ENCODE peak calls at places on chromosomes 4 and X, in ten cellular contexts. B, V, A, E, U, Y, F, Z, P and L are unnamed samples.

GRCh38 chr4:39259571-39260330 is 77.4 kb downstream of the WDR19 start:
- DNase-seq in F (no peak), A (peak), V (no peak), Z (no peak), P (peak), Y (no peak), U (peak), E (peak), B (no peak), L (no peak)

GRCh38 chr4:23876418-23877089 is 13.3 kb downstream of the PPARGC1A start:
- DNase-seq in V (peak), U (no peak), Y (no peak), B (no peak), Z (no peak), P (no peak), E (no peak), F (no peak), A (no peak), L (no peak)

GRCh38 chr4:159428293-159428692 is 325.4 kb downstream of the RAPGEF2 start:
- DNase-seq in P (no peak), Y (no peak), V (no peak), A (no peak), E (no peak), Z (no peak), U (no peak), B (no peak), F (no peak), L (no peak)

GRCh38 chr4:184856277-184856609 is 30.5 kb upstream of the ACSL1 start:
- DNase-seq in Z (no peak), E (no peak), V (no peak), B (no peak), A (no peak), P (no peak), U (no peak), F (no peak), Y (no peak), L (no peak)

GRCh38 chrX:71637848-71638247 is 19.5 kb upstream of the CXCR3 start:
- DNase-seq in Z (no peak), Y (no peak), F (no peak), E (peak), P (peak), A (peak), V (no peak), U (peak), B (no peak), L (no peak)

GRCh38 chr4:15653864-15654391 is 1.2 kb downstream of the FBXL5 start:
- DNase-seq in F (no peak), B (no peak), E (peak), Z (no peak), Y (no peak), V (peak), A (peak), U (peak), P (peak), L (no peak)

GRCh38 chrX:68186552-68187262 is 246.6 kb downstream of the OPHN1 start:
- DNase-seq in E (no peak), Y (no peak), B (no peak), Z (no peak), A (peak), P (no peak), U (peak), F (no peak), V (no peak), L (no peak)

GRCh38 chrX:101079223-101079622 is 544 bp downstream of the TMEM35A start:
- DNase-seq in Y (no peak), E (no peak), A (no peak), P (peak), V (peak), Z (no peak), U (no peak), F (no peak), B (no peak), L (no peak)

GRCh38 chr4:137393043-137393442 is 139.3 kb downstream of the PCDH18 start:
- DNase-seq in F (peak), P (peak), Z (peak), A (peak), Y (no peak), B (no peak), E (peak), U (no peak), V (no peak), L (no peak)

GRCh38 chrX:132986556-132986955 is 28.1 kb upstream of the HS6ST2 start:
- DNase-seq in B (no peak), V (no peak), P (no peak), Y (no peak), Z (no peak), F (no peak), U (no peak), A (no peak), E (no peak), L (no peak)

GRCh38 chrX:41621236-41621651 is 67.5 kb upstream of the GPR34 start:
- DNase-seq in U (peak), B (no peak), V (no peak), Y (no peak), F (no peak), Z (no peak), E (peak), P (peak), A (peak), L (no peak)

GRCh38 chr4:155618183-155618838 is 48.3 kb upstream of the GUCY1A1 start:
- DNase-seq in P (no peak), V (no peak), A (no peak), B (peak), Y (no peak), U (no peak), Z (no peak), F (no peak), E (no peak), L (no peak)

GRCh38 chr4:95220205-95221175 is 328.3 kb downstream of the UNC5C start:
- DNase-seq in A (no peak), B (no peak), E (no peak), V (peak), F (no peak), P (no peak), Z (no peak), Y (no peak), U (no peak), L (no peak)

GRCh38 chr4:7358100-7358735 is 76.5 kb downstream of the PSAPL1 start:
- DNase-seq in Z (peak), B (peak), A (peak), F (peak), Y (no peak), V (no peak), U (peak), P (peak), E (peak), L (no peak)

GRCh38 chr4:25172964-25173917 is 13.0 kb upstream of the SEPSECS start:
- DNase-seq in F (peak), V (no peak), E (peak), A (peak), U (peak), B (no peak), Y (no peak), Z (peak), P (peak), L (no peak)

GRCh38 chr4:179624768-179625181 is 2182.5 kb upstream of the AGA start:
- DNase-seq in B (no peak), E (peak), Z (no peak), F (no peak), P (peak), U (peak), Y (no peak), V (no peak), A (peak), L (no peak)

GRCh38 chrX:147899715-147900114 is 12.0 kb upstream of the FMR1 start:
- DNase-seq in Y (no peak), A (no peak), V (no peak), Z (no peak), P (no peak), F (no peak), B (no peak), U (no peak), E (no peak), L (no peak)

GRCh38 chr4:113921089-113921842 is 58.2 kb downstream of the ARSJ start:
- DNase-seq in A (peak), F (no peak), Y (no peak), E (no peak), V (no peak), U (peak), B (no peak), Z (no peak), P (peak), L (no peak)

GRCh38 chr4:121154103-121154515 is 10.0 kb downstream of the TNIP3 start:
- DNase-seq in Z (no peak), B (no peak), Y (no peak), E (no peak), P (no peak), V (no peak), F (no peak), A (no peak), U (no peak), L (no peak)

GRCh38 chr4:153169811-153170210 is 34.4 kb upstream of the TRIM2 start:
- DNase-seq in Y (no peak), U (no peak), Z (no peak), V (no peak), A (no peak), P (no peak), E (no peak), B (no peak), F (no peak), L (no peak)

GRCh38 chr4:749771-750666 is 44.4 kb downstream of the PCGF3 start:
- DNase-seq in E (peak), P (peak), F (no peak), Y (peak), B (peak), Z (no peak), V (no peak), A (peak), U (peak), L (no peak)

GRCh38 chrX:68699960-68700746 is 52.7 kb downstream of the STARD8 start:
- DNase-seq in B (no peak), Y (no peak), E (no peak), A (no peak), V (no peak), Z (no peak), P (peak), U (peak), F (no peak), L (no peak)

GRCh38 chr4:16196482-16197393 is 29.5 kb downstream of the TAPT1 start:
- DNase-seq in E (peak), A (peak), F (peak), V (peak), B (no peak), Y (no peak), P (peak), U (peak), Z (no peak), L (no peak)

GRCh38 chr4:182301736-182302135 is 58.5 kb downstream of the TENM3 start:
- DNase-seq in F (no peak), E (no peak), V (no peak), A (no peak), Y (no peak), P (no peak), Z (no peak), B (no peak), U (no peak), L (no peak)

GRCh38 chr4:138553001-138553845 is 311.1 kb upstream of the SLC7A11 start:
- DNase-seq in E (no peak), Y (peak), U (no peak), V (no peak), B (peak), F (no peak), A (no peak), P (no peak), Z (no peak), L (no peak)

GRCh38 chr4:39256436-39256835 is 74.1 kb downstream of the WDR19 start:
- DNase-seq in V (no peak), A (peak), B (no peak), F (no peak), Y (no peak), E (peak), P (peak), U (peak), Z (no peak), L (no peak)

GRCh38 chrX:28586891-28587635 is at the start of gene IL1RAPL1:
- DNase-seq in V (no peak), Y (no peak), U (peak), E (peak), B (no peak), P (peak), F (no peak), A (peak), Z (no peak), L (no peak)

GRCh38 chrX:28590394-28590793 is 3.1 kb downstream of the IL1RAPL1 start:
- DNase-seq in Z (no peak), V (no peak), A (peak), U (peak), B (no peak), Y (no peak), E (no peak), P (no peak), F (no peak), L (no peak)

GRCh38 chrX:28591542-28591941 is 4.3 kb downstream of the IL1RAPL1 start:
- DNase-seq in B (no peak), A (peak), Z (no peak), V (no peak), U (no peak), E (no peak), Y (no peak), P (no peak), F (no peak), L (no peak)

GRCh38 chrX:28586291-28586690 is 955 bp upstream of the IL1RAPL1 start:
- DNase-seq in A (peak), V (peak), F (peak), E (peak), B (no peak), P (peak), U (peak), Y (no peak), Z (peak), L (no peak)

DNA sequence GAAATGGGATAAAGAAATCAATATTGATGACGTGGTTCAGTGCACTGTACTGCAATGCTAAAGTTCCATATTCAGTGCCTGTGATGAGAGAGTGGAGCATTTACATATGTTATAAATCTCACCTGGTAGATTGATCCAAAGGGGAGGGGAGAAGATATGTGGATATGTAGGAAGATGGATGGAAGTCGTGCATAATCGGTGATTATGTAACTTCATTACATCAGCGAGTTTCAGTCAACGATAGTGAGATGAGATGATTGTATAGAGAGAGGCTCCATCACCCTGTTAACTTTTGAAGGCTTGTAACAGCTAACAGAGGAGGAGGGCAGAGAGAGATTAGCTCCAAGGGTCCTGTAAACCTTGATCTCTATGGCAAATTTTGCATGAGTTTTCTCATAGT is 1.8 kb downstream of the IL1RAPL1 start:
- DNase-seq in P (no peak), B (no peak), A (no peak), F (no peak), U (no peak), E (no peak), V (no peak), Z (no peak), Y (no peak), L (no peak)
- H3K4me3 ChIP-seq in P (peak), B (peak), A (peak), F (peak), U (peak), E (peak), V (no peak), Z (no peak), Y (no peak), L (peak)

GRCh38 chr4:4260185-4260751 is 12.2 kb upstream of the TMEM128 start:
- DNase-seq in U (peak), A (peak), Z (no peak), F (no peak), B (no peak), V (no peak), Y (no peak), E (peak), P (peak), L (no peak)
- TF ChIP-seq CTCF in U (peak), A (peak), Z (no peak), F (peak), B (no peak), V (no peak), Y (peak), E (peak), P (peak), L (no peak)

GRCh38 chrX:130165703-130166502 is at the start of gene AIFM1:
- DNase-seq in Y (peak), E (peak), U (peak), V (peak), Z (peak), A (peak), P (peak), F (peak), B (peak), L (peak)
- H3K4me3 ChIP-seq in Y (peak), E (peak), U (peak), V (peak), Z (peak), A (peak), P (peak), F (peak), B (peak), L (peak)

GRCh38 chr4:123060039-123060770 is 137.8 kb upstream of the NUDT6 start:
- DNase-seq in Y (peak), E (no peak), U (no peak), A (no peak), Z (no peak), V (no peak), B (no peak), F (no peak), P (no peak), L (no peak)
- TF ChIP-seq CTCF in Y (no peak), E (no peak), U (no peak), A (peak), Z (no peak), V (no peak), B (no peak), F (no peak), P (no peak), L (no peak)

DNA sequence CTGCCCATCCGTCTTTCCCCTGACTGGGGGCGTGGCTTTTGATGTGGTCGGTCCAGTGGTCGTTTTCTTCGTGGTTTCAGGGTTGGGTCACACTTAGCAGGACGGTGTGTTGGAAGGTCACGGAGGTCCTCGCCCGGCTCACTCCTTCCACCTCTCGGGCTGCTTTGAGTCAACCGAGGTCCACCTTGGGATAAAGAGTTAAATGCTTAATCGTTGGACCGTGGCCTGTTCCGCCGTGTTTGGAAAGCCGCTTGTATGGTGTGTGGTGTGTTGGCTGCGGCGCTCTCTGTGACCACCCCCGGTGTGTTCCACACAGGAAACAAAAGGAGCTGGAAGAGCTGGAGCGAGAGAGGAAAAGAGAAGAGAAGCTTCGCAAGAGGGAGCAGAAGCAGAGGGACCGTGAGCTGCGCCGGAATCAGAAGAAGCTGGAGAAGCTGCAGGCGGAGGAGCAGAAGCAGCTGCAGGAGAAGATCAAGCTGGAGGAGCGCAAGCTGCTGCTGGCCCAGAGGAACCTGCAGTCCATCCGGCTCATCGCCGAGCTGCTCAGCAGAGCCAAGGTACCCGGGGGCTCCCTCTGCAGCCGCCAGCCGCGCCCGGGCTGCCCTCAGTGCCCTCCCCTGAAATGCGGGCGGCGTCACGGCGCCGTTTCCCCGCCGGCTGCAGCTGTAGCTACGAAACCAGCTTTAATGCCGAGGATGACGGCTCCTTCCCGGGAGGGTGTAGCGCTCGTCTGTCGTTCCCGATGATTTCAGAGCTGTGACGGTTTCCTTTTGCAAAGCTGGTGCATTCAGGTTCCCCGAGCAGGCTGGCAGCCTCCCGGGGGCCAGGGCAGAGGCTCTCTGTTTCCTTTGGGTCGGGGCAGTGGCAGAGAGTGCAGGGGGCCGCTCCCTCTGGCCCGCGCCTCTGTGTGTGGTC is 7.7 kb downstream of the AKAP17A start:
- DNase-seq in P (no peak), Y (no peak), U (no peak), A (no peak), E (no peak), F (no peak), Z (no peak), B (no peak), V (no peak), L (no peak)
- H3K4me3 ChIP-seq in P (no peak), Y (no peak), U (no peak), A (no peak), E (no peak), F (no peak), Z (no peak), B (no peak), V (no peak), L (no peak)

DNA sequence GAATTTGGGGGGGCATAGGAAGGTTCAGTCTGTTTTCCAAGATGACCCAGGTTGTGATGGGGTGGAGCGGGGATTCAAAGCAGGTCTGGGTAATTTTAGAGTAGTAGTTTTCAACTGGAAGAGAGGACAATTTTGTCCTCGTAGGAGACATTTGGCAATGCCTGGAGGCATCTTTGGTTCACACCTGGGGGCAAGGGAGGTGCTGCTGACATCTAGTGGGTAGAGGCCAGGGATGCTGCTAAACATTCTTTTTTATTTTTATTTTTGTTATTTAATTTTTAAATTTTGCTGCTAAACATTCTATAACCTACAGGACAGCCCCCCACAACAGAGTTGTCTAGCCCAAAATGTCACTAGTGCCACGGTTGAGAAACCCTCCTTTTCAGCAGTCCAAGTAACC is 1.9 kb downstream of the RAB9A start:
- DNase-seq in V (no peak), B (no peak), A (no peak), E (no peak), U (no peak), Y (no peak), Z (no peak), P (no peak), F (no peak), L (no peak)
- TF ChIP-seq CTCF in V (no peak), B (no peak), A (peak), E (peak), U (no peak), Y (no peak), Z (no peak), P (peak), F (no peak), L (no peak)

DNA sequence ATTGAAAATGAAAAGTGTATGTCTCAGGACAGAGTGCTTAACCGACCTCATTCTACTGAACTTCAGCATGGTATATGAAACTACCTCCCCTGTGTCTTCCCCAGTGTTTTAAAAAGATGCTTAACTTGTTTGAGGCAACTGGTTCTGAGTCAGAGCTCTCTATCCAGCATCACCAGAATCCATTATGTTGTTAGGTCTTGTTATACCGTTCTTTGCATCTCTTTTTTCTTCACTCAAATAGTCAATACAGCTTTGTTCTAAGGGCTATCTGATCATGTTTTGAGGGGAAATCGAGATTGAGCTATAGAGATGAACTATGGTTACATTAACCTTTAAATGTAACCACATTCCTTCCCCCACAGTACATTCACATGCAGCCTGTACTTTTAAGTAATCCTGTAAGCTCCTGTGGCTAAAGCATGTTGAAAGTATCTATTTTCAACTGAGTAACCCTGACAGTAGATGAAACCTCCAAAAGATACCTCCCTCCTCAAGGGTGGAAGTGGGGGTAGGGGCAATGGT is 514.4 kb downstream of the RPA4 start:
- DNase-seq in V (no peak), A (peak), P (peak), Y (no peak), E (no peak), F (no peak), U (peak), Z (no peak), B (no peak), L (no peak)
- H3K4me3 ChIP-seq in V (no peak), A (no peak), P (no peak), Y (no peak), E (no peak), F (no peak), U (no peak), Z (no peak), B (no peak), L (no peak)

DNA sequence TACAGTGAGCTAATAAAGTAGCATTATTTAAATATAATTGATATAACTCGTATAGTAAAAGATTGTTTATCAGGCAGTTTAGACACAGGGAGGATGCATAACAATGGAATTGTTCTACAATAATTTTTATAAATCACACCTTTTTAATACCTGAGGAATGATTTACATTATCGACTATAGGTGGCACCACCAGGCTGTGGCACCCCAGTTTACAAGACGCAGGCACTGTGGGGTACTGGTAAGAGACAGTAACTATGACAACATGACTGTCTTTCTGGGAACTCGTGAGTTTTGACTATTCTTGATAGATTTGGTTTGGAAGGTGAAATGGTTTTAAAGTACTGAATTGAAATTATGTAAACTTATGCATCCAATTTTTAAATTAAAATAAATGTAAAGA is 27.1 kb upstream of the STBD1 start:
- DNase-seq in Z (no peak), Y (no peak), U (no peak), F (no peak), A (no peak), P (no peak), B (no peak), V (no peak), E (no peak), L (no peak)
- TF ChIP-seq CTCF in Z (no peak), Y (no peak), U (no peak), F (peak), A (no peak), P (no peak), B (no peak), V (no peak), E (no peak), L (no peak)

GRCh38 chr4:74670583-74670982 is 123.7 kb downstream of the BTC start:
- DNase-seq in F (no peak), A (peak), U (no peak), E (no peak), Z (no peak), Y (no peak), B (no peak), V (no peak), P (no peak), L (no peak)
- H3K4me3 ChIP-seq in F (no peak), A (no peak), U (no peak), E (no peak), Z (no peak), Y (no peak), B (no peak), V (no peak), P (no peak), L (no peak)